ENCODE peak calls at places on chromosomes 3 and 15, in ten cellular contexts. One of them, this sample, is unnamed.
A peak's percentile ranks its signal among the peaks of the same experiment; 100 is the strongest.

GRCh38 chr3:58528629-58529028 is 8.4 kb downstream of the ACOX2 start:
- DNase-seq in activated T-helper 1 cell treated with anti-CD3 and anti-CD28 coated beads, Interleukin-12 subunit alpha, Interleukin-12 subunit beta, Interleukin-2, Interleukin-4 antibody, amounts not matched to agents 30 ng/mL and 10 ng/mL and 1 ng/mL, durations not matched to agents 14 hours and 24 hours and 36 hours: no peak
- DNase-seq in NCI-H2227 treated with DMSO at 0.1 percent for 48 hours: no peak
- DNase-seq in ACHN: peak; percentile 61
- DNase-seq in psoas muscle: no peak
- DNase-seq in keratinocyte: peak; percentile 5
- DNase-seq in activated CD8-positive, alpha-beta T cell treated with anti-CD3 and anti-CD28 coated beads for 36 hours: no peak
- DNase-seq in ovary: no peak
- DNase-seq in stimulated activated CD4-positive, alpha-beta T cell treated with anti-CD3 and anti-CD28 coated beads, Interleukin-1b, Interleukin-23, amount 100 ng/mL, for 48 hours: no peak
- DNase-seq in A549: no peak
- DNase-seq in this sample: no peak

GRCh38 chr3:140588558-140588957 is 89.3 kb upstream of the TRIM42 start:
- DNase-seq in keratinocyte: no peak
- DNase-seq in activated CD8-positive, alpha-beta T cell treated with anti-CD3 and anti-CD28 coated beads for 36 hours: no peak
- DNase-seq in activated T-helper 1 cell treated with anti-CD3 and anti-CD28 coated beads, Interleukin-12 subunit alpha, Interleukin-12 subunit beta, Interleukin-2, Interleukin-4 antibody, amounts not matched to agents 30 ng/mL and 10 ng/mL and 1 ng/mL, durations not matched to agents 14 hours and 24 hours and 36 hours: no peak
- DNase-seq in ovary: no peak
- DNase-seq in ACHN: no peak
- DNase-seq in psoas muscle: no peak
- DNase-seq in NCI-H2227 treated with DMSO at 0.1 percent for 48 hours: no peak
- DNase-seq in A549: no peak
- DNase-seq in stimulated activated CD4-positive, alpha-beta T cell treated with anti-CD3 and anti-CD28 coated beads, Interleukin-1b, Interleukin-23, amount 100 ng/mL, for 48 hours: no peak
- DNase-seq in this sample: no peak

GRCh38 chr3:122864498-122864897 is 69.6 kb downstream of the SLC49A4 start:
- DNase-seq in ACHN: no peak
- DNase-seq in stimulated activated CD4-positive, alpha-beta T cell treated with anti-CD3 and anti-CD28 coated beads, Interleukin-1b, Interleukin-23, amount 100 ng/mL, for 48 hours: no peak
- DNase-seq in psoas muscle: no peak
- DNase-seq in NCI-H2227 treated with DMSO at 0.1 percent for 48 hours: no peak
- DNase-seq in activated T-helper 1 cell treated with anti-CD3 and anti-CD28 coated beads, Interleukin-12 subunit alpha, Interleukin-12 subunit beta, Interleukin-2, Interleukin-4 antibody, amounts not matched to agents 30 ng/mL and 10 ng/mL and 1 ng/mL, durations not matched to agents 14 hours and 24 hours and 36 hours: no peak
- DNase-seq in activated CD8-positive, alpha-beta T cell treated with anti-CD3 and anti-CD28 coated beads for 36 hours: no peak
- DNase-seq in ovary: no peak
- DNase-seq in keratinocyte: no peak
- DNase-seq in A549: no peak
- DNase-seq in this sample: peak; percentile 3

GRCh38 chr15:100019601-100020000 is 286.4 kb upstream of the LYSMD4 start:
- DNase-seq in activated T-helper 1 cell treated with anti-CD3 and anti-CD28 coated beads, Interleukin-12 subunit alpha, Interleukin-12 subunit beta, Interleukin-2, Interleukin-4 antibody, amounts not matched to agents 30 ng/mL and 10 ng/mL and 1 ng/mL, durations not matched to agents 14 hours and 24 hours and 36 hours: no peak
- DNase-seq in psoas muscle: no peak
- DNase-seq in stimulated activated CD4-positive, alpha-beta T cell treated with anti-CD3 and anti-CD28 coated beads, Interleukin-1b, Interleukin-23, amount 100 ng/mL, for 48 hours: no peak
- DNase-seq in keratinocyte: no peak
- DNase-seq in A549: no peak
- DNase-seq in ACHN: no peak
- DNase-seq in activated CD8-positive, alpha-beta T cell treated with anti-CD3 and anti-CD28 coated beads for 36 hours: no peak
- DNase-seq in ovary: no peak
- DNase-seq in NCI-H2227 treated with DMSO at 0.1 percent for 48 hours: no peak
- DNase-seq in this sample: no peak

GRCh38 chr3:160010578-160010977 is 21.9 kb downstream of the IL12A start:
- DNase-seq in ACHN: no peak
- DNase-seq in activated T-helper 1 cell treated with anti-CD3 and anti-CD28 coated beads, Interleukin-12 subunit alpha, Interleukin-12 subunit beta, Interleukin-2, Interleukin-4 antibody, amounts not matched to agents 30 ng/mL and 10 ng/mL and 1 ng/mL, durations not matched to agents 14 hours and 24 hours and 36 hours: no peak
- DNase-seq in keratinocyte: no peak
- DNase-seq in NCI-H2227 treated with DMSO at 0.1 percent for 48 hours: no peak
- DNase-seq in stimulated activated CD4-positive, alpha-beta T cell treated with anti-CD3 and anti-CD28 coated beads, Interleukin-1b, Interleukin-23, amount 100 ng/mL, for 48 hours: no peak
- DNase-seq in activated CD8-positive, alpha-beta T cell treated with anti-CD3 and anti-CD28 coated beads for 36 hours: no peak
- DNase-seq in A549: no peak
- DNase-seq in psoas muscle: no peak
- DNase-seq in ovary: no peak
- DNase-seq in this sample: peak; percentile 84

GRCh38 chr3:10945683-10946287 is 46.8 kb upstream of the SLC6A1 start:
- DNase-seq in stimulated activated CD4-positive, alpha-beta T cell treated with anti-CD3 and anti-CD28 coated beads, Interleukin-1b, Interleukin-23, amount 100 ng/mL, for 48 hours: peak; percentile 41
- DNase-seq in ACHN: peak; percentile 40
- DNase-seq in activated CD8-positive, alpha-beta T cell treated with anti-CD3 and anti-CD28 coated beads for 36 hours: peak; percentile 67
- DNase-seq in ovary: peak; percentile 54
- DNase-seq in activated T-helper 1 cell treated with anti-CD3 and anti-CD28 coated beads, Interleukin-12 subunit alpha, Interleukin-12 subunit beta, Interleukin-2, Interleukin-4 antibody, amounts not matched to agents 30 ng/mL and 10 ng/mL and 1 ng/mL, durations not matched to agents 14 hours and 24 hours and 36 hours: peak; percentile 17
- DNase-seq in psoas muscle: peak; percentile 68
- DNase-seq in A549: peak; percentile 53
- DNase-seq in NCI-H2227 treated with DMSO at 0.1 percent for 48 hours: peak; percentile 15
- DNase-seq in keratinocyte: no peak
- DNase-seq in this sample: peak; percentile 59

GRCh38 chr15:38517312-38517711 is 47.3 kb downstream of the RASGRP1 start:
- DNase-seq in stimulated activated CD4-positive, alpha-beta T cell treated with anti-CD3 and anti-CD28 coated beads, Interleukin-1b, Interleukin-23, amount 100 ng/mL, for 48 hours: no peak
- DNase-seq in keratinocyte: no peak
- DNase-seq in activated CD8-positive, alpha-beta T cell treated with anti-CD3 and anti-CD28 coated beads for 36 hours: no peak
- DNase-seq in ovary: no peak
- DNase-seq in psoas muscle: no peak
- DNase-seq in NCI-H2227 treated with DMSO at 0.1 percent for 48 hours: no peak
- DNase-seq in A549: no peak
- DNase-seq in activated T-helper 1 cell treated with anti-CD3 and anti-CD28 coated beads, Interleukin-12 subunit alpha, Interleukin-12 subunit beta, Interleukin-2, Interleukin-4 antibody, amounts not matched to agents 30 ng/mL and 10 ng/mL and 1 ng/mL, durations not matched to agents 14 hours and 24 hours and 36 hours: no peak
- DNase-seq in ACHN: no peak
- DNase-seq in this sample: no peak

GRCh38 chr3:194556086-194557056 is 69.6 kb upstream of the ATP13A3 start:
- DNase-seq in ovary: no peak
- DNase-seq in activated CD8-positive, alpha-beta T cell treated with anti-CD3 and anti-CD28 coated beads for 36 hours: peak; percentile 26
- DNase-seq in NCI-H2227 treated with DMSO at 0.1 percent for 48 hours: no peak
- DNase-seq in activated T-helper 1 cell treated with anti-CD3 and anti-CD28 coated beads, Interleukin-12 subunit alpha, Interleukin-12 subunit beta, Interleukin-2, Interleukin-4 antibody, amounts not matched to agents 30 ng/mL and 10 ng/mL and 1 ng/mL, durations not matched to agents 14 hours and 24 hours and 36 hours: no peak
- DNase-seq in stimulated activated CD4-positive, alpha-beta T cell treated with anti-CD3 and anti-CD28 coated beads, Interleukin-1b, Interleukin-23, amount 100 ng/mL, for 48 hours: no peak
- DNase-seq in psoas muscle: no peak
- DNase-seq in ACHN: no peak
- DNase-seq in A549: peak; percentile 57
- DNase-seq in keratinocyte: no peak
- DNase-seq in this sample: peak; percentile 68

GRCh38 chr3:132283440-132283839 is 33.8 kb upstream of the ACP3 start:
- DNase-seq in NCI-H2227 treated with DMSO at 0.1 percent for 48 hours: no peak
- DNase-seq in ovary: no peak
- DNase-seq in activated CD8-positive, alpha-beta T cell treated with anti-CD3 and anti-CD28 coated beads for 36 hours: no peak
- DNase-seq in stimulated activated CD4-positive, alpha-beta T cell treated with anti-CD3 and anti-CD28 coated beads, Interleukin-1b, Interleukin-23, amount 100 ng/mL, for 48 hours: no peak
- DNase-seq in keratinocyte: no peak
- DNase-seq in psoas muscle: no peak
- DNase-seq in A549: no peak
- DNase-seq in activated T-helper 1 cell treated with anti-CD3 and anti-CD28 coated beads, Interleukin-12 subunit alpha, Interleukin-12 subunit beta, Interleukin-2, Interleukin-4 antibody, amounts not matched to agents 30 ng/mL and 10 ng/mL and 1 ng/mL, durations not matched to agents 14 hours and 24 hours and 36 hours: no peak
- DNase-seq in ACHN: no peak
- DNase-seq in this sample: peak; percentile 32

GRCh38 chr15:66747866-66748265 is 45.8 kb downstream of the SMAD6 start:
- DNase-seq in NCI-H2227 treated with DMSO at 0.1 percent for 48 hours: no peak
- DNase-seq in ovary: no peak
- DNase-seq in ACHN: no peak
- DNase-seq in activated T-helper 1 cell treated with anti-CD3 and anti-CD28 coated beads, Interleukin-12 subunit alpha, Interleukin-12 subunit beta, Interleukin-2, Interleukin-4 antibody, amounts not matched to agents 30 ng/mL and 10 ng/mL and 1 ng/mL, durations not matched to agents 14 hours and 24 hours and 36 hours: no peak
- DNase-seq in keratinocyte: no peak
- DNase-seq in activated CD8-positive, alpha-beta T cell treated with anti-CD3 and anti-CD28 coated beads for 36 hours: no peak
- DNase-seq in stimulated activated CD4-positive, alpha-beta T cell treated with anti-CD3 and anti-CD28 coated beads, Interleukin-1b, Interleukin-23, amount 100 ng/mL, for 48 hours: no peak
- DNase-seq in A549: no peak
- DNase-seq in psoas muscle: no peak
- DNase-seq in this sample: no peak

GRCh38 chr3:50617096-50617791 is at the start of gene MAPKAPK3:
- DNase-seq in ACHN: peak; percentile 31
- DNase-seq in A549: no peak
- DNase-seq in ovary: peak; percentile 64
- DNase-seq in NCI-H2227 treated with DMSO at 0.1 percent for 48 hours: no peak
- DNase-seq in keratinocyte: no peak
- DNase-seq in stimulated activated CD4-positive, alpha-beta T cell treated with anti-CD3 and anti-CD28 coated beads, Interleukin-1b, Interleukin-23, amount 100 ng/mL, for 48 hours: no peak
- DNase-seq in activated T-helper 1 cell treated with anti-CD3 and anti-CD28 coated beads, Interleukin-12 subunit alpha, Interleukin-12 subunit beta, Interleukin-2, Interleukin-4 antibody, amounts not matched to agents 30 ng/mL and 10 ng/mL and 1 ng/mL, durations not matched to agents 14 hours and 24 hours and 36 hours: no peak
- DNase-seq in psoas muscle: peak; percentile 69
- DNase-seq in activated CD8-positive, alpha-beta T cell treated with anti-CD3 and anti-CD28 coated beads for 36 hours: peak; percentile 52
- DNase-seq in this sample: peak; percentile 28

This sample was measured in GM12865.